ENCODE peak calls at places on chromosome 13, in seven cellular contexts. G, O, J, C, D, B and Z are unnamed samples.

GRCh38 chr13:41229356-41229755 is 34.0 kb downstream of the MTRF1 start:
- DNase-seq in O (no peak), J (no peak), G (no peak), D (no peak), C (no peak), B (no peak), Z (no peak)

GRCh38 chr13:49679244-49679643 is 12.0 kb downstream of the EBPL start:
- DNase-seq in C (no peak), O (peak), G (peak), J (no peak), B (no peak), D (no peak), Z (no peak)

GRCh38 chr13:31223640-31224039 is 23.9 kb downstream of the B3GLCT start:
- DNase-seq in J (no peak), O (no peak), B (no peak), D (no peak), G (no peak), C (no peak), Z (no peak)

GRCh38 chr13:71880753-71881541 is 13.9 kb upstream of the DACH1 start:
- DNase-seq in O (no peak), D (peak), B (no peak), C (no peak), J (no peak), G (no peak), Z (no peak)

GRCh38 chr13:43935878-43936277 is 56.2 kb downstream of the LACC1 start:
- DNase-seq in G (no peak), O (no peak), J (no peak), D (no peak), B (no peak), C (no peak), Z (no peak)

GRCh38 chr13:75480691-75481175 is 1.2 kb downstream of the TBC1D4 start:
- DNase-seq in B (peak), J (peak), C (peak), D (peak), G (peak), O (peak), Z (no peak)

GRCh38 chr13:43908156-43909126 is 28.7 kb downstream of the LACC1 start:
- DNase-seq in B (no peak), G (peak), O (peak), D (peak), J (no peak), C (no peak), Z (no peak)

GRCh38 chr13:87376081-87376480 is 295.1 kb upstream of the SLITRK5 start:
- DNase-seq in G (no peak), D (peak), J (no peak), O (no peak), C (no peak), B (no peak), Z (no peak)

GRCh38 chr13:89066868-89067466 is 1395.8 kb downstream of the SLITRK5 start:
- DNase-seq in J (peak), G (peak), B (no peak), D (peak), O (peak), C (no peak), Z (no peak)

GRCh38 chr13:78595819-78596700 is 7.3 kb downstream of the POU4F1 start:
- DNase-seq in B (no peak), O (no peak), C (no peak), D (no peak), G (no peak), J (peak), Z (no peak)

GRCh38 chr13:43663474-43664090 is 123.2 kb downstream of the ENOX1 start:
- DNase-seq in G (no peak), D (peak), O (no peak), J (no peak), B (no peak), C (no peak), Z (no peak)

GRCh38 chr13:51590966-51591627 is 6.8 kb downstream of the WDFY2 start:
- DNase-seq in C (no peak), G (no peak), O (no peak), J (no peak), B (no peak), D (peak), Z (no peak)

GRCh38 chr13:101915755-101916107 is 463.3 kb downstream of the ITGBL1 start:
- DNase-seq in G (no peak), B (no peak), C (no peak), J (no peak), O (no peak), D (no peak), Z (no peak)

GRCh38 chr13:97429681-97430081 is 4.3 kb upstream of the RAP2A start:
- DNase-seq in D (no peak), C (no peak), G (no peak), O (peak), J (no peak), B (no peak), Z (no peak)

GRCh38 chr13:87669379-87669978 is 1.7 kb upstream of the SLITRK5 start:
- DNase-seq in O (peak), C (no peak), G (peak), B (no peak), D (peak), J (peak), Z (no peak)

GRCh38 chr13:30154931-30155330 is 152.4 kb downstream of the KATNAL1 start:
- DNase-seq in G (no peak), B (no peak), D (no peak), C (no peak), J (no peak), O (no peak), Z (no peak)

GRCh38 chr13:58843567-58843966 is 1212.0 kb downstream of the PCDH17 start:
- DNase-seq in J (no peak), C (no peak), D (no peak), G (no peak), O (no peak), B (no peak), Z (no peak)
- TF ChIP-seq CTCF in J (no peak), C (no peak), D (no peak), G (peak), O (no peak), B (no peak), Z (no peak)

GRCh38 chr13:59542303-59542702 is 621.4 kb downstream of the DIAPH3 start:
- DNase-seq in D (no peak), G (no peak), B (no peak), C (no peak), O (no peak), J (no peak), Z (no peak)

GRCh38 chr13:59546178-59546577 is 617.5 kb downstream of the DIAPH3 start:
- DNase-seq in B (no peak), G (no peak), C (no peak), D (no peak), J (no peak), O (no peak), Z (no peak)

GRCh38 chr13:59545007-59545406 is 618.7 kb downstream of the DIAPH3 start:
- DNase-seq in D (no peak), J (peak), C (no peak), G (no peak), B (no peak), O (no peak), Z (no peak)

GRCh38 chr13:59543418-59543817 is 620.3 kb downstream of the DIAPH3 start:
- DNase-seq in B (no peak), G (no peak), D (no peak), C (no peak), J (no peak), O (no peak), Z (no peak)

DNA sequence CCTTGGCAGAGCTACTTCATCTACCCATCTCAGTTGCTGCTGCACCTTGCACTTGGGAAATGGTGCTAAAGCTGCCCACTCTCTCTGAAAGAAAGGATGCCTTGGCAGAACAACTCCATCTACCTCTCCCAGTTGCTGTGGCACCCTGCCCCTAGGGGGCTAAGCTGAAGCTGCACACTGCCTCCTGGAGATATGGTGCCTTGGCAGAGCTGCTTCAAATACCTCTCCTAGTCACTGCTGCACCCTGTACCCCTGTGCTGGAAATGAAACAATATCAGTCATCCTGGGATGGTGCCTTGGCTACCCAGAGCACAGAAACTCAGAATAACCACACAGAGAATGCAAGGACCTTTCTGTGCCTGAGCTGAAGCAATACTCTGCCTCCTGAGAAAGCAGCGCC is 615.8 kb downstream of the DIAPH3 start:
- DNase-seq in G (no peak), J (no peak), O (no peak), D (no peak), C (no peak), B (no peak), Z (no peak)
- TF ChIP-seq CTCF in G (no peak), J (peak), O (no peak), D (no peak), C (no peak), B (no peak), Z (no peak)

DNA sequence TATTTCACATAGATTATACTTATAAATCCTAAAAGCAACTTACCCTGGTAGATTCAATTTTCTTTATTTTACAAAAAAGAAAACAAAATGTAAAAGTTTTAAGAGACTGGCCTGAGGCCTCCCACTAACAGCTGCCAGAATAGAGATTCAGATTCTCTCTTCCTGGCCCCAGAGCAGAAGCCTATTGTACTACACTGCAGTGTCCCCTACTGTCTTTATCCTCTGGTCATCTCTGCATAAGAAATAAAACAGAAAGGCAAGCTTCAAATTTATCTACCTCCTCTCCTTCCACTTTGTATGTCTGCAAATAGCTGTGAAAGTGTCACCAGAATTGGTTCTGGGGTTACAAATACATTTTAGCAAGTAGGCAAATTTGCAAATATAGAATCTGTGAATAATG is 1004.1 kb upstream of the PCDH9 start:
- DNase-seq in G (no peak), J (peak), D (peak), B (no peak), C (no peak), O (peak), Z (no peak)
- TF ChIP-seq CTCF in G (no peak), J (peak), D (no peak), B (no peak), C (no peak), O (no peak), Z (peak)

DNA sequence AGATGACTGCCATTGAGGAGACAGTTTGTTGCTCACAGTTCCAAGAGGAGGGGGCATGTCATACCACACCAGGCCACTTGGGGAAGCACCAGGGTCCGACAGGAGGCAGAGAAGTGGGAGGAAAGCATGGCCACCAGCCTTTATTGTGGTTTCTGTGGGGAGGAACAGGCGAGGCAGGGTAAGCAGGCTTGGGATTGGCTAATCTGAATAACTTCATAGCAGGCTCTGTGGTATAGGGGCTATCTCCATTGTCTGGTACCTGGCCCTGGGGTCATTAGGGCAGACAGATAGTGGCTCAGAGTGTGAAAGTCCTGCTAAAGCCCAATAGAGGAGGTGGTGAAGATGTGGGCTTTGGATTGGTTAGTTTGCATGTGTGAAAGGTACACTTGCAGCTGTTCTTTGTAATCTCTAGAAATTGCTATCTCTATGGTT is 35.5 kb downstream of the CBY2 start:
- DNase-seq in C (no peak), O (no peak), B (no peak), J (peak), D (no peak), G (peak), Z (no peak)
- TF ChIP-seq CTCF in C (peak), O (no peak), B (no peak), J (peak), D (peak), G (peak), Z (no peak)

DNA sequence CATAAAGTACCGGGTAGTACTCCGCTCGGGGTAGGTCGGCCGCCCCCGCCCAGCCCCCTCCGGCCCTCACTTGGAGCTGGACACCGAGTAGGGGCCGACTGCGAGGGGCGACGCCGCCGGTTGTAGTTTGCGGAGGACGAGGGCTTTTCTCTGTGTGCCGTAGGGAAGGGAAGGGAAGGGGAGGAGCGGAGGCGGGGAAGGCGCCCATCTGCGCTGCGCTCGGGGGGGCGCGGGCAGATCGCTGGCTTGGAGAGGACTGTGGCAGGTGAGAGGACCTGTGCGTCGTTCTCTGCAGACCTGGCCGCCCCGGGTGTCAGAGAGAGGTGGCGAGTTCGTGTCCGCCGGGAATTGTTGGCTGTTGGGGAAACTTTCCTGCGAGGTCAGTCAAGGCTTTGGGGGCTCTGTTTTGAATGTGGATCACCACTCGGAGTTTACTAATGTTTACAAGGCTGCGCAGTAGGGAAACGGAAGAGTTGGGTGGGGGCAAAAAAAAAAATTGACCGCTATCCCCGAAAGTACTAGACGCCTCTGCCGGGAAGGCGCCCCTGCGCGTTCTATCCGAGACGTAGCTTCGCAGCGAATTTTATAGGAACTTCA is 1.4 kb downstream of the ING1 start:
- DNase-seq in O (peak), G (peak), C (peak), D (no peak), J (peak), B (peak), Z (no peak)
- TF ChIP-seq CTCF in O (no peak), G (no peak), C (no peak), D (peak), J (no peak), B (peak), Z (no peak)

GRCh38 chr13:99332456-99332855 is 25.3 kb upstream of the GPR183 start:
- DNase-seq in O (no peak), C (no peak), G (no peak), J (no peak), D (no peak), B (no peak), Z (no peak)
- TF ChIP-seq CTCF in O (no peak), C (no peak), G (no peak), J (no peak), D (no peak), B (no peak), Z (no peak)

GRCh38 chr13:26973281-26973680 is 198.3 kb downstream of the USP12 start:
- DNase-seq in G (no peak), O (no peak), B (no peak), J (no peak), D (no peak), C (no peak), Z (no peak)

GRCh38 chr13:26968431-26969335 is 202.9 kb downstream of the USP12 start:
- DNase-seq in B (no peak), O (peak), D (no peak), C (no peak), G (no peak), J (peak), Z (no peak)

GRCh38 chr13:26976336-26976735 is 195.3 kb downstream of the USP12 start:
- DNase-seq in D (no peak), O (peak), B (no peak), J (no peak), C (no peak), G (no peak), Z (no peak)

GRCh38 chr13:26973946-26974345 is 197.7 kb downstream of the USP12 start:
- DNase-seq in G (no peak), O (no peak), B (no peak), C (no peak), J (no peak), D (no peak), Z (no peak)

GRCh38 chr13:26971990-26972888 is 199.4 kb downstream of the USP12 start:
- DNase-seq in O (peak), B (no peak), C (no peak), J (peak), D (peak), G (peak), Z (no peak)
- TF ChIP-seq CTCF in O (peak), B (no peak), C (no peak), J (peak), D (peak), G (peak), Z (peak)